ENCODE peak calls at places on chromosomes 13 and 19, in ten cellular contexts. E is A549, K is endothelial cell of umbilical vein, O is ovary, M is GM12878, X is breast epithelium, V is heart left ventricle, T is esophagus muscularis mucosa, F is H1, L is body of pancreas. Y is an unnamed sample. For H3K4me1, the result is how much of the 10 kb centered on the place peaks cover.

GRCh38 chr13:21022056-21022693 is 39.2 kb downstream of the LATS2 start:
- DNase-seq in E (no peak), K (no peak), O (no peak), M (no peak), X (no peak), V (no peak), T (no peak), F (no peak), L (no peak), Y (no peak)

GRCh38 chr13:51547425-51548176 is 36.7 kb upstream of the WDFY2 start:
- DNase-seq in E (no peak), K (no peak), O (no peak), M (no peak), X (no peak), V (no peak), T (no peak), F (no peak), L (no peak), Y (no peak)

GRCh38 chr13:34179481-34179880 is 361.5 kb downstream of the RFC3 start:
- DNase-seq in E (no peak), K (no peak), O (no peak), M (no peak), X (no peak), V (no peak), T (no peak), F (no peak), L (no peak), Y (no peak)

GRCh38 chr13:49497272-49497671 is 1.5 kb downstream of the PHF11 start:
- DNase-seq in E (no peak), K (no peak), O (no peak), M (no peak), X (no peak), V (no peak), T (no peak), F (no peak), L (no peak), Y (no peak)

GRCh38 chr13:21077360-21078353 is 16.3 kb upstream of the LATS2 start:
- DNase-seq in E (no peak), K (no peak), O (no peak), M (no peak), X (no peak), V (no peak), T (no peak), F (no peak), L (no peak), Y (no peak)

GRCh38 chr19:28523619-28524018 is 689.3 kb downstream of the UQCRFS1 start:
- DNase-seq in E (no peak), K (no peak), O (no peak), M (no peak), X (no peak), V (no peak), T (no peak), F (no peak), L (no peak), Y (no peak)

GRCh38 chr13:93723316-93723715 is 496.7 kb downstream of the GPC6 start:
- DNase-seq in E (no peak), K (no peak), O (no peak), M (no peak), X (no peak), V (no peak), T (no peak), F (no peak), L (no peak), Y (no peak)

GRCh38 chr13:102758842-102759241 is 14.7 kb downstream of the TEX30 start:
- DNase-seq in E (no peak), K (no peak), O (no peak), M (no peak), X (no peak), V (no peak), T (no peak), F (no peak), L (no peak), Y (no peak)

GRCh38 chr13:112870737-112871287 is 98.2 kb upstream of the MCF2L start:
- DNase-seq in E (no peak), K (no peak), O (no peak), M (no peak), X (no peak), V (no peak), T (no peak), F (no peak), L (no peak), Y (no peak)

GRCh38 chr13:43744630-43745029 is 42.1 kb downstream of the ENOX1 start:
- DNase-seq in E (no peak), K (no peak), O (no peak), M (no peak), X (no peak), V (no peak), T (no peak), F (no peak), L (no peak), Y (no peak)

GRCh38 chr13:109131698-109132257 is 502.4 kb downstream of the MYO16 start:
- DNase-seq in E (no peak), K (no peak), O (no peak), M (peak), X (no peak), V (peak), T (no peak), F (no peak), L (no peak), Y (no peak)

GRCh38 chr13:78689011-78689410 is 30.1 kb upstream of the OBI1 start:
- DNase-seq in E (no peak), K (peak), O (no peak), M (no peak), X (no peak), V (no peak), T (no peak), F (no peak), L (no peak), Y (peak)

GRCh38 chr19:39177110-39177699 is 19.6 kb upstream of the NCCRP1 start:
- DNase-seq in E (no peak), K (no peak), O (no peak), M (no peak), X (no peak), V (no peak), T (no peak), F (no peak), L (no peak), Y (no peak)

GRCh38 chr19:31377736-31378135 is 28.5 kb upstream of the TSHZ3 start:
- DNase-seq in E (no peak), K (no peak), O (no peak), M (no peak), X (no peak), V (no peak), T (no peak), F (no peak), L (no peak), Y (no peak)

GRCh38 chr19:55275851-55276719 is 3.8 kb downstream of the HSPBP1 start:
- DNase-seq in E (no peak), K (no peak), O (no peak), M (no peak), X (no peak), V (no peak), T (no peak), F (no peak), L (no peak), Y (no peak)

GRCh38 chr19:50817941-50818858 is 5.4 kb downstream of the KLK1 start:
- DNase-seq in E (peak), K (peak), O (no peak), M (peak), X (no peak), V (peak), T (no peak), F (peak), L (peak), Y (peak)

GRCh38 chr13:112454648-112455334 is 78.6 kb downstream of the SPACA7 start:
- DNase-seq in E (no peak), K (no peak), O (no peak), M (no peak), X (no peak), V (no peak), T (peak), F (peak), L (no peak), Y (no peak)

GRCh38 chr13:63438951-63439350 is 2023.3 kb upstream of the PCDH20 start:
- DNase-seq in E (no peak), K (no peak), O (no peak), M (no peak), X (no peak), V (no peak), T (no peak), F (no peak), L (no peak), Y (no peak)

GRCh38 chr13:53901593-53901992 is 873.0 kb downstream of the OLFM4 start:
- DNase-seq in E (no peak), K (no peak), O (no peak), M (no peak), X (no peak), V (no peak), T (no peak), F (no peak), L (no peak), Y (no peak)

GRCh38 chr19:23867895-23868294 is 46.8 kb upstream of the ZNF726 start:
- DNase-seq in E (no peak), K (no peak), O (no peak), M (no peak), X (no peak), V (no peak), T (no peak), F (no peak), L (no peak), Y (no peak)

GRCh38 chr19:11233073-11233472 is 6.3 kb upstream of the ANGPTL8 start:
- DNase-seq in E (no peak), K (no peak), O (no peak), M (no peak), X (no peak), V (no peak), T (no peak), F (no peak), L (no peak), Y (no peak)

GRCh38 chr13:84570831-84571230 is 688.6 kb upstream of the SLITRK1 start:
- DNase-seq in E (no peak), K (no peak), O (no peak), M (no peak), X (no peak), V (no peak), T (no peak), F (no peak), L (no peak), Y (no peak)

GRCh38 chr13:51066091-51066831 is 44.8 kb downstream of the C13orf42 start:
- DNase-seq in E (no peak), K (peak), O (no peak), M (no peak), X (no peak), V (no peak), T (no peak), F (peak), L (no peak), Y (peak)

GRCh38 chr19:30158893-30159245 is 213.3 kb upstream of the ZNF536 start:
- DNase-seq in E (no peak), K (no peak), O (no peak), M (no peak), X (no peak), V (no peak), T (no peak), F (no peak), L (no peak), Y (no peak)

GRCh38 chr13:44664308-44664707 is 88.2 kb upstream of the TSC22D1 start:
- DNase-seq in E (no peak), K (no peak), O (no peak), M (no peak), X (no peak), V (no peak), T (no peak), F (no peak), L (no peak), Y (no peak)

GRCh38 chr19:17333611-17334413 is 843 bp downstream of the ANO8 start:
- DNase-seq in E (peak), K (no peak), O (no peak), M (peak), X (no peak), V (no peak), T (no peak), F (peak), L (no peak), Y (peak)

GRCh38 chr13:91572944-91573535 is 174.6 kb downstream of the GPC5 start:
- DNase-seq in E (no peak), K (no peak), O (no peak), M (no peak), X (no peak), V (no peak), T (no peak), F (no peak), L (no peak), Y (no peak)

GRCh38 chr19:54183431-54183830 is 5.9 kb downstream of the MBOAT7 start:
- DNase-seq in E (no peak), K (peak), O (no peak), M (no peak), X (no peak), V (no peak), T (no peak), F (no peak), L (no peak), Y (no peak)

GRCh38 chr13:82791035-82791434 is 1091.2 kb downstream of the SLITRK1 start:
- DNase-seq in E (no peak), K (no peak), O (no peak), M (no peak), X (no peak), V (no peak), T (no peak), F (no peak), L (no peak), Y (no peak)

GRCh38 chr13:85093808-85094207 is 705.4 kb downstream of the SLITRK6 start:
- DNase-seq in E (no peak), K (no peak), O (no peak), M (no peak), X (no peak), V (no peak), T (no peak), F (no peak), L (no peak), Y (peak)

GRCh38 chr19:45768644-45769053 is 403 bp downstream of the SIX5 start:
- DNase-seq in E (peak), K (no peak), O (peak), M (no peak), X (no peak), V (no peak), T (no peak), F (peak), L (peak), Y (no peak)

GRCh38 chr13:25836709-25837316 is 215.0 kb downstream of the SHISA2 start:
- DNase-seq in E (no peak), K (no peak), O (no peak), M (no peak), X (no peak), V (no peak), T (no peak), F (no peak), L (no peak), Y (no peak)

GRCh38 chr19:10353793-10354391 is 14.5 kb upstream of the ICAM3 start:
- DNase-seq in E (no peak), K (peak), O (peak), M (no peak), X (no peak), V (peak), T (no peak), F (peak), L (peak), Y (peak)

GRCh38 chr19:11405846-11406643 is 13.1 kb downstream of the RGL3 start:
- DNase-seq in E (no peak), K (no peak), O (peak), M (no peak), X (no peak), V (no peak), T (no peak), F (peak), L (no peak), Y (no peak)

GRCh38 chr13:31476753-31477152 is 262.6 kb upstream of the RXFP2 start:
- DNase-seq in E (peak), K (no peak), O (no peak), M (no peak), X (no peak), V (no peak), T (no peak), F (no peak), L (no peak), Y (no peak)

GRCh38 chr19:52722062-52723005 is 12.5 kb downstream of the ZNF611 start:
- DNase-seq in E (no peak), K (peak), O (no peak), M (no peak), X (no peak), V (no peak), T (no peak), F (no peak), L (no peak), Y (peak)

GRCh38 chr19:51185069-51185867 is 39.6 kb upstream of the CD33 start:
- DNase-seq in E (no peak), K (no peak), O (no peak), M (no peak), X (no peak), V (no peak), T (no peak), F (no peak), L (no peak), Y (no peak)

GRCh38 chr13:44191504-44192171 is 182.0 kb upstream of the SERP2 start:
- DNase-seq in E (no peak), K (peak), O (peak), M (no peak), X (no peak), V (peak), T (no peak), F (no peak), L (peak), Y (peak)

GRCh38 chr19:977058-977464 is 7.1 kb upstream of the WDR18 start:
- DNase-seq in E (no peak), K (no peak), O (no peak), M (no peak), X (no peak), V (no peak), T (no peak), F (no peak), L (no peak), Y (no peak)
- H3K4me1 ChIP-seq in E (under half), K (under half), O (under half), M (under half), X (under half), V (under half), T (under half), F (under half), L (under half), Y (under half)

GRCh38 chr19:36409841-36410240 is 8.6 kb downstream of the ZFP82 start:
- DNase-seq in E (no peak), K (no peak), O (no peak), M (no peak), X (no peak), V (no peak), T (no peak), F (no peak), L (no peak), Y (no peak)
- TF ChIP-seq POLR2A in E (no peak), K (no peak), O (no peak), M (no peak), X (no peak), V (no peak), T (no peak), F (no peak), L (no peak), Y (no peak)

DNA sequence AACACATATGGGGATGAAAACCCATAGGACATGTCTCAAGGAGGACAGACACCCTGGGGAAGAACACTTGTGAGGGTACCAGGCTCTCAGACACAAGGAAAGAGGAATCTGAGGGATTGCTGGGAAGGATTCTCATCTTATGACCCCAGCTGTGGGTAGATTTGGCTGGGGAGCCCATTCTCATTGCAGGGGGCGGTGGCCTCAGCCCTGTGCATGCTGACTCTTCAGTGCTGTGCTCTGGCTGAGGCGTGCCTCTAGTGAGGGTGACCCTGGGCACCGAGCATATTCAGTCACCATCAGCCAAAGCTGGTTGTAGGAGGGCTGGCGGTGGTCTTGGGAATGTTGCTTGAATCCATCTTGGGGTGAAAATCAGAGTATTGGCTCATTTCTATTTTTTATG is 140.7 kb downstream of the TM9SF2 start:
- DNase-seq in E (no peak), K (no peak), O (no peak), M (no peak), X (no peak), V (no peak), T (peak), F (no peak), L (no peak), Y (no peak)
- H3K4me1 ChIP-seq in E (under half), K (under half), O (under half), M (under half), X (under half), V (under half), T (under half), F (under half), L (under half), Y (under half)

GRCh38 chr19:19820774-19821315 is 705 bp downstream of the ZNF506 start:
- DNase-seq in E (no peak), K (no peak), O (peak), M (no peak), X (no peak), V (no peak), T (no peak), F (no peak), L (no peak), Y (no peak)

GRCh38 chr19:19823916-19824315 is 2.4 kb upstream of the ZNF506 start:
- DNase-seq in E (no peak), K (no peak), O (no peak), M (peak), X (no peak), V (no peak), T (no peak), F (no peak), L (no peak), Y (no peak)

GRCh38 chr19:19822148-19822429 is 539 bp upstream of the ZNF506 start:
- DNase-seq in E (no peak), K (no peak), O (peak), M (no peak), X (no peak), V (no peak), T (no peak), F (no peak), L (peak), Y (peak)

GRCh38 chr19:19817357-19817756 is 4.2 kb downstream of the ZNF506 start:
- DNase-seq in E (no peak), K (no peak), O (no peak), M (no peak), X (no peak), V (no peak), T (no peak), F (no peak), L (no peak), Y (no peak)

GRCh38 chr19:19821366-19822147 is at the start of gene ZNF506:
- DNase-seq in E (peak), K (peak), O (peak), M (peak), X (peak), V (peak), T (peak), F (peak), L (peak), Y (peak)
- TF ChIP-seq POLR2A in E (no peak), K (peak), O (peak), M (peak), X (peak), V (peak), T (peak), F (peak), L (peak), Y (peak)

Y was measured in adrenal gland.